ENCODE peak calls at places on chromosome 5, in seven cellular contexts. One of them, this sample, is unnamed. For H3K9me3, the result is how much of the 10 kb centered on the place peaks cover.

GRCh38 chr5:147751-148150 is 43.5 kb upstream of the LRRC14B start:
- DNase-seq in fibroblast of lung: peak
- DNase-seq in IMR-90: no peak
- DNase-seq in Peyer's patch: no peak
- DNase-seq in hepatocyte: no peak
- DNase-seq in CD8-positive, alpha-beta T cell: no peak
- DNase-seq in cardiac muscle cell: no peak
- DNase-seq in this sample: no peak

GRCh38 chr5:128574041-128574440 is 36.0 kb upstream of the FBN2 start:
- DNase-seq in fibroblast of lung: no peak
- DNase-seq in hepatocyte: no peak
- DNase-seq in IMR-90: peak
- DNase-seq in CD8-positive, alpha-beta T cell: no peak
- DNase-seq in cardiac muscle cell: peak
- DNase-seq in Peyer's patch: no peak
- DNase-seq in this sample: no peak

GRCh38 chr5:16017720-16018119 is 161.9 kb downstream of the MARCHF11 start:
- DNase-seq in hepatocyte: no peak
- DNase-seq in cardiac muscle cell: no peak
- DNase-seq in Peyer's patch: no peak
- DNase-seq in IMR-90: no peak
- DNase-seq in CD8-positive, alpha-beta T cell: no peak
- DNase-seq in fibroblast of lung: no peak
- DNase-seq in this sample: no peak

GRCh38 chr5:36624277-36624676 is 17.9 kb downstream of the SLC1A3 start:
- DNase-seq in hepatocyte: no peak
- DNase-seq in cardiac muscle cell: no peak
- DNase-seq in Peyer's patch: no peak
- DNase-seq in CD8-positive, alpha-beta T cell: no peak
- DNase-seq in fibroblast of lung: no peak
- DNase-seq in IMR-90: no peak
- DNase-seq in this sample: no peak

GRCh38 chr5:78706381-78706780 is 57.8 kb upstream of the LHFPL2 start:
- DNase-seq in CD8-positive, alpha-beta T cell: no peak
- DNase-seq in cardiac muscle cell: no peak
- DNase-seq in Peyer's patch: no peak
- DNase-seq in hepatocyte: no peak
- DNase-seq in fibroblast of lung: no peak
- DNase-seq in IMR-90: no peak
- DNase-seq in this sample: no peak

GRCh38 chr5:111068208-111068607 is 3.3 kb upstream of the TSLP start:
- DNase-seq in hepatocyte: no peak
- DNase-seq in CD8-positive, alpha-beta T cell: no peak
- DNase-seq in cardiac muscle cell: peak
- DNase-seq in fibroblast of lung: peak
- DNase-seq in Peyer's patch: no peak
- DNase-seq in IMR-90: peak
- DNase-seq in this sample: no peak

GRCh38 chr5:20359377-20359776 is 371.4 kb upstream of the CDH18 start:
- DNase-seq in CD8-positive, alpha-beta T cell: no peak
- DNase-seq in hepatocyte: no peak
- DNase-seq in Peyer's patch: no peak
- DNase-seq in cardiac muscle cell: no peak
- DNase-seq in fibroblast of lung: no peak
- DNase-seq in IMR-90: no peak
- DNase-seq in this sample: no peak

GRCh38 chr5:74641778-74642542 is 1.4 kb upstream of the ENC1 start:
- DNase-seq in IMR-90: peak
- DNase-seq in CD8-positive, alpha-beta T cell: no peak
- DNase-seq in Peyer's patch: peak
- DNase-seq in hepatocyte: peak
- DNase-seq in cardiac muscle cell: peak
- DNase-seq in fibroblast of lung: peak
- DNase-seq in this sample: no peak

GRCh38 chr5:91219141-91219802 is 163.8 kb downstream of the ARRDC3 start:
- DNase-seq in Peyer's patch: peak
- DNase-seq in cardiac muscle cell: peak
- DNase-seq in IMR-90: peak
- DNase-seq in CD8-positive, alpha-beta T cell: no peak
- DNase-seq in hepatocyte: peak
- DNase-seq in fibroblast of lung: peak
- DNase-seq in this sample: peak

GRCh38 chr5:132813599-132814440 is 718 bp downstream of the SOWAHA start:
- DNase-seq in CD8-positive, alpha-beta T cell: no peak
- DNase-seq in IMR-90: no peak
- DNase-seq in hepatocyte: peak
- DNase-seq in fibroblast of lung: no peak
- DNase-seq in cardiac muscle cell: no peak
- DNase-seq in Peyer's patch: peak
- DNase-seq in this sample: peak

GRCh38 chr5:178180141-178180863 is 6.9 kb downstream of the GMCL2 start:
- DNase-seq in fibroblast of lung: no peak
- DNase-seq in Peyer's patch: no peak
- DNase-seq in IMR-90: no peak
- DNase-seq in CD8-positive, alpha-beta T cell: no peak
- DNase-seq in cardiac muscle cell: no peak
- DNase-seq in hepatocyte: no peak
- DNase-seq in this sample: no peak

GRCh38 chr5:158054388-158055092 is 195.6 kb upstream of the CLINT1 start:
- DNase-seq in Peyer's patch: no peak
- DNase-seq in fibroblast of lung: no peak
- DNase-seq in cardiac muscle cell: no peak
- DNase-seq in CD8-positive, alpha-beta T cell: no peak
- DNase-seq in hepatocyte: no peak
- DNase-seq in IMR-90: no peak
- DNase-seq in this sample: no peak

GRCh38 chr5:111775224-111775623 is 18.2 kb upstream of the NREP start:
- DNase-seq in fibroblast of lung: peak
- DNase-seq in hepatocyte: no peak
- DNase-seq in Peyer's patch: no peak
- DNase-seq in CD8-positive, alpha-beta T cell: no peak
- DNase-seq in IMR-90: peak
- DNase-seq in cardiac muscle cell: peak
- DNase-seq in this sample: no peak

GRCh38 chr5:163269624-163270023 is 167.8 kb upstream of the CCNG1 start:
- DNase-seq in Peyer's patch: no peak
- DNase-seq in IMR-90: no peak
- DNase-seq in CD8-positive, alpha-beta T cell: no peak
- DNase-seq in cardiac muscle cell: no peak
- DNase-seq in fibroblast of lung: no peak
- DNase-seq in hepatocyte: peak
- DNase-seq in this sample: no peak

GRCh38 chr5:69261034-69261433 is 26.3 kb downstream of the CDK7 start:
- DNase-seq in CD8-positive, alpha-beta T cell: no peak
- DNase-seq in fibroblast of lung: peak
- DNase-seq in Peyer's patch: no peak
- DNase-seq in cardiac muscle cell: no peak
- DNase-seq in hepatocyte: no peak
- DNase-seq in IMR-90: peak
- DNase-seq in this sample: no peak

GRCh38 chr5:141338538-141339306 is at the start of gene PCDHGA2:
- DNase-seq in Peyer's patch: no peak
- DNase-seq in cardiac muscle cell: peak
- DNase-seq in hepatocyte: no peak
- DNase-seq in IMR-90: peak
- DNase-seq in CD8-positive, alpha-beta T cell: no peak
- DNase-seq in fibroblast of lung: peak
- DNase-seq in this sample: no peak
- H3K9me3 ChIP-seq in Peyer's patch: under half
- H3K9me3 ChIP-seq in cardiac muscle cell: under half
- H3K9me3 ChIP-seq in hepatocyte: under half
- H3K9me3 ChIP-seq in IMR-90: under half
- H3K9me3 ChIP-seq in CD8-positive, alpha-beta T cell: under half
- H3K9me3 ChIP-seq in fibroblast of lung: under half
- H3K9me3 ChIP-seq in this sample: under half

GRCh38 chr5:176884571-176884890 is 14.6 kb downstream of the HK3 start:
- DNase-seq in IMR-90: no peak
- DNase-seq in hepatocyte: no peak
- DNase-seq in CD8-positive, alpha-beta T cell: no peak
- DNase-seq in cardiac muscle cell: no peak
- DNase-seq in Peyer's patch: no peak
- DNase-seq in fibroblast of lung: no peak
- DNase-seq in this sample: no peak

GRCh38 chr5:176886336-176887251 is 12.6 kb downstream of the HK3 start:
- DNase-seq in fibroblast of lung: no peak
- DNase-seq in cardiac muscle cell: no peak
- DNase-seq in hepatocyte: no peak
- DNase-seq in CD8-positive, alpha-beta T cell: no peak
- DNase-seq in IMR-90: no peak
- DNase-seq in Peyer's patch: no peak
- DNase-seq in this sample: peak

GRCh38 chr5:176881816-176882565 is 17.2 kb downstream of the HK3 start:
- DNase-seq in hepatocyte: no peak
- DNase-seq in Peyer's patch: no peak
- DNase-seq in CD8-positive, alpha-beta T cell: no peak
- DNase-seq in IMR-90: no peak
- DNase-seq in fibroblast of lung: no peak
- DNase-seq in cardiac muscle cell: no peak
- DNase-seq in this sample: no peak

GRCh38 chr5:176882566-176882900 is 16.6 kb downstream of the HK3 start:
- DNase-seq in IMR-90: no peak
- DNase-seq in fibroblast of lung: no peak
- DNase-seq in hepatocyte: no peak
- DNase-seq in Peyer's patch: no peak
- DNase-seq in CD8-positive, alpha-beta T cell: no peak
- DNase-seq in cardiac muscle cell: peak
- DNase-seq in this sample: no peak

DNA sequence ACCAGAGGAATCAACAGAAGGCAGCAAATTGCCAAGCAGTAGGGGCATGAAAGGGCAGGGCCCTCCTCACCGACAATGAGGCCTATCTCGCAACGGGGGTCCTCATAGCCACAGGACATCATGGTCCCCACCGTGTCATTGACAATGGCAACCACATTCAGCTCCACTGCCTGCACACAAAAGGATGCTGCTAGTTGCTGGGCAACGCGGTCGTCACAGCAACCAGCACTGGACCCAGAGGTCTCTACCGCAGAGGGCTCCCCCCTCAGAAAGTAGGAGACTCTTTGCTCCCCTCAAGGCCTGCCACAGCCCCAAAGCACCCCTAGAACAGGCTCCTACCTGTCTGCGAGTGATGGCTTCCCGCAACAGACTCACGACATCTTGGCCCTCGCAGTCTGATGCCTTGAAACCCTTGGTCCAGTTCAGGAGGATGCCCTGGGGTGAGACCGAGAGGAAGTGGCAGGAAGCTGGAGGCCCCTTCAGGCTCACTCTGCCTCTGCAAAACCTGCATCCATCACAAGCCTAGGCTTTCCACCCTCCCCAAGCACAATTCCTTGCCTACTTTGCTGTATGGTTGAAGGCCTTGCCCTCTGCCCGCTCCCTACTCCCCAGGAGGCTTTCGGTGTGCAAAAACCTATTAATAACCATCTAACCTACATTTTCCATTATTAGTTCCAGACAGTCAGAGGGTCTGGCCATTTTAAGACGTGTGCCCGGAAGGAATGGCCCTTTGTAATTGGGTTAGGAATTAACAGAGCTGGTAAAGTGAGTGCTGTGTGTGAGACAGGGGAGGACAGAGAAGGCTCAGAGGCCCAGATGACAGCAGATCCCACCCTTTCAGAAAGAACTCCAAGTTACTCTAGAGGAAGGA is 15.2 kb downstream of the HK3 start:
- DNase-seq in hepatocyte: no peak
- DNase-seq in CD8-positive, alpha-beta T cell: no peak
- DNase-seq in Peyer's patch: no peak
- DNase-seq in cardiac muscle cell: no peak
- DNase-seq in fibroblast of lung: no peak
- DNase-seq in IMR-90: no peak
- DNase-seq in this sample: no peak
- H3K27ac ChIP-seq in hepatocyte: no peak
- H3K27ac ChIP-seq in CD8-positive, alpha-beta T cell: no peak
- H3K27ac ChIP-seq in Peyer's patch: no peak
- H3K27ac ChIP-seq in cardiac muscle cell: no peak
- H3K27ac ChIP-seq in fibroblast of lung: no peak
- H3K27ac ChIP-seq in IMR-90: no peak
- H3K27ac ChIP-seq in this sample: no peak

GRCh38 chr5:39001683-39002082 is 72.5 kb downstream of the RICTOR start:
- DNase-seq in hepatocyte: no peak
- DNase-seq in IMR-90: no peak
- DNase-seq in Peyer's patch: no peak
- DNase-seq in fibroblast of lung: no peak
- DNase-seq in cardiac muscle cell: no peak
- DNase-seq in CD8-positive, alpha-beta T cell: no peak
- DNase-seq in this sample: no peak

GRCh38 chr5:39009280-39009679 is 64.9 kb downstream of the RICTOR start:
- DNase-seq in cardiac muscle cell: no peak
- DNase-seq in hepatocyte: no peak
- DNase-seq in Peyer's patch: no peak
- DNase-seq in IMR-90: no peak
- DNase-seq in CD8-positive, alpha-beta T cell: no peak
- DNase-seq in fibroblast of lung: no peak
- DNase-seq in this sample: no peak

GRCh38 chr5:39009981-39010380 is 64.2 kb downstream of the RICTOR start:
- DNase-seq in Peyer's patch: no peak
- DNase-seq in CD8-positive, alpha-beta T cell: no peak
- DNase-seq in IMR-90: no peak
- DNase-seq in hepatocyte: no peak
- DNase-seq in fibroblast of lung: no peak
- DNase-seq in cardiac muscle cell: no peak
- DNase-seq in this sample: no peak

GRCh38 chr5:39006650-39007049 is 67.5 kb downstream of the RICTOR start:
- DNase-seq in Peyer's patch: no peak
- DNase-seq in cardiac muscle cell: no peak
- DNase-seq in hepatocyte: no peak
- DNase-seq in IMR-90: no peak
- DNase-seq in CD8-positive, alpha-beta T cell: no peak
- DNase-seq in fibroblast of lung: no peak
- DNase-seq in this sample: no peak

DNA sequence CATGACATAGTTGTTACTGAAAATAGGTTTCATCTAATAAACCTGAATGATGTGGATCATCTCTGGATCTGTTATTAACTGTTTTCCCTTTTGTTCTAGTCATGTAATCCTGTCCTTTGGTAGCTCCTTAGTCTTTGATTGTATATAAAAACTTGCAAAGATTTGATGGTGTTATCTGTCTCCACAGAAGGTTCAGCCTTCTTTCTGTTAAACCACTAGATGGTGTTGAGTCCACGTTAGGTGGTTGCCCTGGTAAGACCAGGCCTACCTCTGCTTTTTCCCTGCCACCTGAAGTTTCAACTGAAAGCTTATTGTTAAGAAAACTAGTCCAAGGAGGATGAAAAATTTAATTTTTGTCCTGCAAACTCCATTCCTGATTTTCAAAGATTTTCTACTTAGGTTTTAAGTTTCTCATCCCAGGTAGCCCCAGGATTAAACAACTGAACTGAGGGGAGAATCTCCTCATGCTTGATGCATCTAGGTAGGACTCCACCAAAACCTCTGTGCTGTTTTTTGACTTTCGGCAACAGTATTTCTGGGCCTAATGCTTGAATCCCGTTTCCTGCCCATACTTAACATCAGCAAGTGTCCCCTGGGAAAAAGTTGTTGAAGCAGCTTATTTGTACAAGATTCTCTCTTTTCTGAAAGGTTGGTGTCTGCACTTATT is 68.5 kb downstream of the RICTOR start:
- DNase-seq in cardiac muscle cell: no peak
- DNase-seq in Peyer's patch: no peak
- DNase-seq in CD8-positive, alpha-beta T cell: no peak
- DNase-seq in IMR-90: peak
- DNase-seq in fibroblast of lung: peak
- DNase-seq in hepatocyte: peak
- DNase-seq in this sample: no peak
- TF ChIP-seq CTCF in cardiac muscle cell: peak
- TF ChIP-seq CTCF in Peyer's patch: peak
- TF ChIP-seq CTCF in CD8-positive, alpha-beta T cell: no peak
- TF ChIP-seq CTCF in IMR-90: no peak
- TF ChIP-seq CTCF in fibroblast of lung: peak
- TF ChIP-seq CTCF in hepatocyte: peak
- TF ChIP-seq CTCF in this sample: no peak

GRCh38 chr5:2330731-2331130 is 420.7 kb downstream of the IRX2 start:
- DNase-seq in hepatocyte: no peak
- DNase-seq in fibroblast of lung: no peak
- DNase-seq in IMR-90: no peak
- DNase-seq in Peyer's patch: no peak
- DNase-seq in CD8-positive, alpha-beta T cell: no peak
- DNase-seq in cardiac muscle cell: no peak
- DNase-seq in this sample: no peak
- H3K9me3 ChIP-seq in hepatocyte: under half
- H3K9me3 ChIP-seq in fibroblast of lung: under half
- H3K9me3 ChIP-seq in IMR-90: under half
- H3K9me3 ChIP-seq in Peyer's patch: under half
- H3K9me3 ChIP-seq in CD8-positive, alpha-beta T cell: under half
- H3K9me3 ChIP-seq in cardiac muscle cell: under half
- H3K9me3 ChIP-seq in this sample: under half